ENCODE peak calls at places on chromosomes 12 and 14, in ten cellular contexts. N is HCT116; B is CD4-positive, CD25-positive, alpha-beta regulatory T cell; K is DND-41; O is cardiac muscle cell; I is aorta; E is adrenal gland; J is CD4-positive, alpha-beta memory T cell; G is keratinocyte; L is heart left ventricle. C is an unnamed sample.

GRCh38 chr12:96249196-96250118 is 55.3 kb downstream of the ELK3 start:
- DNase-seq in N (no peak), B (no peak), K (no peak), O (peak), I (no peak), E (peak), J (no peak), G (no peak), L (peak), C (no peak)

GRCh38 chr14:30569216-30569902 is 10.4 kb downstream of the G2E3 start:
- DNase-seq in N (no peak), B (no peak), K (no peak), O (peak), I (no peak), E (no peak), J (no peak), G (no peak), L (no peak), C (no peak)

GRCh38 chr14:96626121-96626768 is 124.1 kb downstream of the PAPOLA start:
- DNase-seq in N (no peak), B (no peak), K (no peak), O (no peak), I (peak), E (no peak), J (no peak), G (no peak), L (no peak), C (no peak)

GRCh38 chr12:94994312-94994711 is 9.2 kb downstream of the NDUFA12 start:
- DNase-seq in N (peak), B (no peak), K (no peak), O (peak), I (no peak), E (peak), J (no peak), G (peak), L (no peak), C (no peak)

GRCh38 chr12:32107376-32108267 is 975 bp downstream of the BICD1 start:
- DNase-seq in N (peak), B (peak), K (peak), O (peak), I (no peak), E (peak), J (no peak), G (no peak), L (no peak), C (peak)

GRCh38 chr14:104220225-104221070 is 82.1 kb downstream of the KIF26A start:
- DNase-seq in N (no peak), B (no peak), K (no peak), O (no peak), I (peak), E (no peak), J (no peak), G (no peak), L (peak), C (no peak)

GRCh38 chr14:21069388-21070082 is 569 bp upstream of the ARHGEF40 start:
- DNase-seq in N (no peak), B (no peak), K (no peak), O (peak), I (peak), E (peak), J (no peak), G (no peak), L (peak), C (no peak)

GRCh38 chr14:41225433-41225832 is 381.2 kb upstream of the LRFN5 start:
- DNase-seq in N (no peak), B (no peak), K (no peak), O (no peak), I (no peak), E (no peak), J (no peak), G (no peak), L (no peak), C (no peak)

GRCh38 chr14:74595006-74595735 is 16.9 kb downstream of the LTBP2 start:
- DNase-seq in N (no peak), B (no peak), K (no peak), O (peak), I (peak), E (no peak), J (no peak), G (no peak), L (peak), C (no peak)

GRCh38 chr14:54691525-54692260 is 124.8 kb downstream of the SAMD4A start:
- DNase-seq in N (peak), B (peak), K (peak), O (peak), I (peak), E (peak), J (no peak), G (no peak), L (peak), C (peak)

GRCh38 chr14:103949386-103949785 is 7.1 kb upstream of the RD3L start:
- DNase-seq in N (no peak), B (no peak), K (no peak), O (peak), I (no peak), E (no peak), J (no peak), G (no peak), L (no peak), C (no peak)

GRCh38 chr12:102939059-102939458 is 18.4 kb upstream of the ASCL1 start:
- DNase-seq in N (no peak), B (no peak), K (no peak), O (no peak), I (no peak), E (no peak), J (no peak), G (no peak), L (no peak), C (no peak)

GRCh38 chr12:128356547-128356946 is 89.6 kb downstream of the TMEM132C start:
- DNase-seq in N (no peak), B (no peak), K (no peak), O (no peak), I (no peak), E (no peak), J (no peak), G (no peak), L (no peak), C (no peak)

DNA sequence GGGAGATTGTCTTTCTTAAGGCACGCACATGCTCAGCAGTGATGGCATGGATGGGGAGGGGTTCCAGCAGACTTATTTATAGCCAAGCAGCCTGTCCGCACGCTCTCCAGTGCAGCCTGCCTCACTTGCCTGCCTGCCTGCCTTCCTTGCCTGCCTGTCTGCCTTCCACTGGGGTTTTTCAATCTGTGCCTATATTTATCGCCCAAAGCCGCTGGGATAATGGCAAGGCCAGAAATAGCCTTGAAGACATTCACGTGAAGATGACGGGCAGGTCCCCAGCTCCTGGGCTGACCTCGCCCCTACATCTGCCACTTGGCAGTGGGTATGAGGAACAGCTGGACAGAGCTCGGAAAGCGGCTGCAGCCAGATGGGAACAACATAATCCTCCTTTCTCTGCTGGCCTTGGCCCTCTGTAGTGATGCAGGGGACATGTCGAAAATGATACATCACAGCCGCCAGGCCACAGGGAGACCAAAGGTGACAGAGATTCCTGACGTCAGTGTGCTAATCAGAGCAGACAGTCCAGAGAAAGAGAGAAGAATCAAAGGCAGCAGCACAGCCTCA is 53.3 kb downstream of the PITPNM2 start:
- DNase-seq in N (no peak), B (no peak), K (no peak), O (no peak), I (no peak), E (peak), J (no peak), G (no peak), L (peak), C (no peak)
- H3K27ac ChIP-seq in N (no peak), B (no peak), K (no peak), O (peak), I (no peak), E (peak), J (no peak), G (no peak), L (peak), C (no peak)

GRCh38 chr12:43937947-43938346 is 102.1 kb downstream of the TMEM117 start:
- DNase-seq in N (no peak), B (no peak), K (no peak), O (peak), I (no peak), E (no peak), J (no peak), G (no peak), L (no peak), C (no peak)
- H3K27ac ChIP-seq in N (no peak), B (no peak), K (no peak), O (no peak), I (no peak), E (no peak), J (no peak), G (no peak), L (no peak), C (no peak)

GRCh38 chr14:22546722-22547071 is 42.3 kb downstream of the DAD1 start:
- DNase-seq in N (no peak), B (no peak), K (no peak), O (no peak), I (no peak), E (no peak), J (peak), G (no peak), L (no peak), C (no peak)
- H3K27ac ChIP-seq in N (no peak), B (peak), K (no peak), O (no peak), I (no peak), E (peak), J (peak), G (no peak), L (peak), C (peak)

DNA sequence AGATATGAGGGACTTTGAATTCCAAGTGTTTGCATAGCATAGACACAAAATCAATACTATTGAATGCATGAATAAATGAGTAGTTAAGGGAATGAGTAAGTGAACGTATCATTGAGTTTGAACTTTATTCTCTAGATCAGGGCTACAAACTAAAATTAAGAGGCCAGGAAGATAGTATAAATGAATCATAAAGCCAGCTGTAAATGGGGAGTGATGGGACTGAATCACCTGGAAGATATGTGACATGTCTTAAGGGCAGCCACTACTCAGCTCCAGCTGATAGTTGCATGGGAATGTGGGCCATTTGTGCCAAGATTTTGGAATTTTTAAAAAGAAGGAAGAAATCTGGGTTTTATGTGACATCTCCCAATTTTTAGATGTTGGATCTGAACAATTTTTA is 229.9 kb downstream of the AKAP6 start:
- DNase-seq in N (no peak), B (no peak), K (no peak), O (no peak), I (no peak), E (no peak), J (no peak), G (no peak), L (no peak), C (no peak)
- H3K27ac ChIP-seq in N (no peak), B (no peak), K (no peak), O (no peak), I (no peak), E (no peak), J (no peak), G (no peak), L (peak), C (no peak)

GRCh38 chr12:8156416-8156815 is 399 bp upstream of the ZNF705A start:
- DNase-seq in N (no peak), B (no peak), K (no peak), O (no peak), I (no peak), E (no peak), J (no peak), G (no peak), L (no peak), C (no peak)
- H3K27ac ChIP-seq in N (no peak), B (no peak), K (no peak), O (no peak), I (no peak), E (peak), J (no peak), G (peak), L (no peak), C (no peak)

GRCh38 chr12:209246-209645 is 4.7 kb downstream of the SLC6A12 start:
- DNase-seq in N (no peak), B (no peak), K (no peak), O (no peak), I (no peak), E (no peak), J (no peak), G (no peak), L (no peak), C (no peak)
- H3K27ac ChIP-seq in N (no peak), B (no peak), K (no peak), O (no peak), I (no peak), E (no peak), J (no peak), G (no peak), L (no peak), C (no peak)

DNA sequence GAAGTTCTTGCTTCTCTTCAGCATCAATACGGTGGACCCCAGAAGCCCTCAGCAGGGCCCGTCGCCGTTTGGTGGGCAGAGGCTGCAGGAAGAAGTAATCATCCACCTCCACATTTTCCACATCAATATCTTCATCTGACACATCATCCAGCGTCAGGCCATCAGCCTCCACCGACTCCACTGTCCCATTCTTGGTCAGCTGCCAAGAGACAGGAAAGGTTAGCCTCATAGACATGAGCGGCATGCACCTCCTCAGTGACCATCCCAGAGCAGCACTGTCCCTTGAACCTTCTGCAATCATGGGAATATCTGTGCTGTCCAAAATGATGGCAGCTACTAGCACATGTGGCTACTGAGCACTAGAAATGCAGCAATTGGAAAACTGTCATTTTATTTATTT is 15.6 kb downstream of the CSRNP2 start:
- DNase-seq in N (no peak), B (no peak), K (no peak), O (no peak), I (no peak), E (no peak), J (no peak), G (no peak), L (no peak), C (no peak)
- H3K27ac ChIP-seq in N (no peak), B (no peak), K (no peak), O (no peak), I (no peak), E (no peak), J (no peak), G (no peak), L (no peak), C (no peak)

DNA sequence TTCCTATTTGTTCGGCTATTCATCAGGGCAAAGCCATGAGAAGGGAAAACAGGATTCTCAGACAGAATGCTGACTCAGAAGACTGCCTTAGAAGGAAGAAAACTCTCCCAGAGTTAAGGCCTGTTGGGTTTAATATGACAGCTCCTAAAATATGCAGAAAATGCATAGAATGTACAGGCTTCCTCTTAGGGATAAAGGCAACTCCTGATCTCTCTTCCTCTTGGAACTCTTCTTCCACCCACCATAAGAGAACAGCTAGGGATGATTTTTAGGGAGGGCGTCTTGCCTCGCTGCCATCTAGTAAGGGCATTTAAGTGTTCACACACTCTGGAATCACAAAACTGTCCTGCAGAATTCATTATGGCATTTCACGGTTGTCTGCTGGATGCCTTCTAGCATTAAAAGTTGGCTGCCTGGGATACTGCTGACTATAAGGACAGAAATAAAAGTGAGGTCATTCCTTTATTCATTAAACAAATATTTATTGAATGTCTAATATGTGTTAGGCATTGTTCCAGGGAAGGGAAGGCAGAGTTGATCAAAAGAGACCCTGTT is 73.7 kb downstream of the DCAF5 start:
- DNase-seq in N (no peak), B (no peak), K (no peak), O (peak), I (no peak), E (no peak), J (no peak), G (no peak), L (no peak), C (no peak)
- H3K27ac ChIP-seq in N (peak), B (no peak), K (no peak), O (peak), I (peak), E (peak), J (no peak), G (peak), L (peak), C (no peak)